ENCODE peak calls at places on chromosomes 4 and X, in six cellular contexts. X is uterus; G is CD8-positive, alpha-beta T cell; U is ovary; C is aorta; Q is breast epithelium. F is an unnamed sample. For H3K4me1, the result is how much of the 10 kb centered on the place peaks cover.

GRCh38 chr4:38030023-38030422 is 69.8 kb downstream of the PTTG2 start:
- DNase-seq in G (no peak), X (no peak), C (no peak), Q (no peak), U (no peak), F (no peak)

GRCh38 chr4:110620352-110621327 is 2.2 kb downstream of the PITX2 start:
- DNase-seq in C (peak), U (no peak), G (no peak), Q (no peak), X (no peak), F (no peak)

GRCh38 chr4:47954245-47954644 is 39.9 kb upstream of the NFXL1 start:
- DNase-seq in G (no peak), U (no peak), C (no peak), X (no peak), Q (no peak), F (no peak)

GRCh38 chrX:153703036-153703370 is 15.3 kb downstream of the SLC6A8 start:
- DNase-seq in C (peak), Q (no peak), G (no peak), U (peak), X (peak), F (peak)

GRCh38 chrX:119783026-119783425 is 8.4 kb downstream of the RPL39 start:
- DNase-seq in Q (no peak), X (no peak), G (no peak), C (no peak), U (no peak), F (no peak)

GRCh38 chrX:110180928-110181310 is 137.0 kb downstream of the AMMECR1 start:
- DNase-seq in U (no peak), Q (no peak), G (no peak), C (no peak), X (no peak), F (no peak)

GRCh38 chr4:124179521-124180186 is 532.9 kb downstream of the ANKRD50 start:
- DNase-seq in U (no peak), X (no peak), G (no peak), Q (no peak), C (no peak), F (no peak)

GRCh38 chrX:96615448-96615847 is 69.2 kb upstream of the DIAPH2 start:
- DNase-seq in G (no peak), U (no peak), C (no peak), X (no peak), Q (no peak), F (no peak)

GRCh38 chrX:78989349-78989748 is 44.2 kb downstream of the P2RY10 start:
- DNase-seq in G (no peak), X (no peak), C (no peak), U (no peak), Q (no peak), F (no peak)

GRCh38 chrX:42686706-42687105 is 91.3 kb downstream of the PPP1R2C start:
- DNase-seq in Q (no peak), G (no peak), X (no peak), U (no peak), C (no peak), F (no peak)

GRCh38 chr4:10773010-10773409 is 88.4 kb upstream of the CLNK start:
- DNase-seq in U (no peak), X (no peak), Q (no peak), C (no peak), G (no peak), F (no peak)

GRCh38 chr4:35885081-35885480 is 359.2 kb downstream of the ARAP2 start:
- DNase-seq in G (no peak), C (no peak), Q (no peak), U (no peak), X (no peak), F (no peak)

GRCh38 chr4:155618183-155618838 is 48.3 kb upstream of the GUCY1A1 start:
- DNase-seq in Q (no peak), U (no peak), C (no peak), X (no peak), G (no peak), F (no peak)
- H3K4me1 ChIP-seq in Q (under half), U (under half), C (under half), X (under half), G (under half), F (under half)

GRCh38 chrX:93585661-93586060 is 87.7 kb downstream of the NAP1L3 start:
- DNase-seq in C (no peak), G (no peak), Q (no peak), X (no peak), U (no peak), F (no peak)
- H3K27ac ChIP-seq in C (no peak), G (no peak), Q (no peak), X (no peak), U (no peak), F (no peak)

DNA sequence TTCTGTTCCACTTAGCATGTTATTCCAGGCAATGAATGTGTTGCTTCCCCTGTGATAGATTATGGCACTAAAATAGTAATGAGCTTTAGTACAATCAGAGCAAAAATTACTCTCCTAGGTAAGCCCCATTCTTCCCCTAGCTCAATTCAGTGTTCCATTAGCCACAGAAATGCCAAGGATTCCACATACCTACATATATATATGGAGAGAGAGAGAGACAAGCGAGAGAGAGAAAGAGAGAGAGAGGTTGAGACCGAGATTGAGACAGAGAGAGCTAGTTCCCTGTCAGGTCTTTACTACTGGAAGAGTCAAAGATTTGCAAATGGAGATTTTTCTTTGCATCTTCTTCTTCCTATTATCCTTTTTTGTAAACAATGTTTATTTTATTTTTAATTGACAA is 8.7 kb downstream of the LIMCH1 start:
- DNase-seq in Q (no peak), U (no peak), X (no peak), G (no peak), C (no peak), F (no peak)
- H3K4me1 ChIP-seq in Q (under half), U (under half), X (under half), G (under half), C (under half), F (half or more)

DNA sequence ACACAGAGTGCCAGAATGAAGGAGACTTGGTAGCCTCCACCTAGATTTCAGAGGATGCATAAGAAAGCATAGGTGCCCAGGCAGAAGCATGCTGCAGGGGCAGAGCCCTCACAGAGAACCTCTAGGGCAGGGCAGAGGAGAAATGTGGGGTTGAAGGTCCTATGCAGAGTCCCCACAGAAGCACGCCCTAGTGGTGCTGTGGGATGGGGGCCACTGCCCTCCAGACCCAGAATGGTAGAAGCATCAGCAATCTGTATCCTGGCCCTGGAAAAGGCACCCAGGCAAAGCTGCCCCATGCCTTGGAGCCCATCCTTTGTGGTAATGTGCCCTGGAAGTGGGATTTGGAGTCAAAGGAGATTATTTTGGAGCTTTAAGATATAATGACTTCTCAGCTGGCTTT is 992.9 kb upstream of the PABPC4L start:
- DNase-seq in C (peak), U (no peak), Q (no peak), G (no peak), X (no peak), F (no peak)
- H3K27ac ChIP-seq in C (no peak), U (no peak), Q (no peak), G (no peak), X (no peak), F (no peak)

F was measured in left ventricle myocardium inferior.